ENCODE peak calls at places on chromosome 7, in seven cellular contexts. F is right lobe of liver, C is transverse colon, M is fibroblast of villous mesenchyme, A is HL-60, J is HCT116, V is PC-3. Z is an unnamed sample.

GRCh38 chr7:246451-246850 is 43.5 kb upstream of the FOXL3 start:
- DNase-seq in M (no peak), J (no peak), F (no peak), V (no peak), C (no peak), A (no peak), Z (no peak)

GRCh38 chr7:122902751-122903495 is 16.7 kb upstream of the CADPS2 start:
- DNase-seq in F (no peak), C (no peak), J (no peak), M (no peak), V (peak), A (no peak), Z (no peak)

GRCh38 chr7:87110778-87111177 is 41.5 kb upstream of the DMTF1 start:
- DNase-seq in A (no peak), F (no peak), M (peak), J (no peak), V (peak), C (no peak), Z (peak)

GRCh38 chr7:158825628-158826289 is 3.5 kb downstream of the ESYT2 start:
- DNase-seq in M (no peak), J (no peak), A (no peak), F (no peak), C (no peak), V (no peak), Z (no peak)

GRCh38 chr7:73715648-73716317 is 3.7 kb downstream of the STX1A start:
- DNase-seq in F (no peak), M (peak), A (peak), C (peak), V (peak), J (peak), Z (peak)

GRCh38 chr7:214410-215212 is 22.2 kb downstream of the FAM20C start:
- DNase-seq in C (no peak), A (no peak), M (peak), F (peak), V (peak), J (peak), Z (peak)

GRCh38 chr7:40761757-40762342 is 627.0 kb downstream of the SUGCT start:
- DNase-seq in M (no peak), A (no peak), V (no peak), C (no peak), F (no peak), J (no peak), Z (peak)

GRCh38 chr7:131103997-131104396 is 223.7 kb upstream of the MKLN1 start:
- DNase-seq in F (no peak), V (peak), A (peak), C (no peak), M (peak), J (no peak), Z (peak)

GRCh38 chr7:141073641-141074161 is at the start of gene TMEM178B:
- DNase-seq in J (no peak), C (no peak), F (no peak), A (no peak), M (no peak), V (peak), Z (no peak)

GRCh38 chr7:106054971-106055370 is 57.1 kb downstream of the SYPL1 start:
- DNase-seq in V (no peak), C (no peak), F (no peak), A (no peak), M (no peak), J (no peak), Z (no peak)

GRCh38 chr7:47549916-47550315 is 32.0 kb downstream of the TNS3 start:
- DNase-seq in A (no peak), M (no peak), C (no peak), J (no peak), V (no peak), F (no peak), Z (no peak)

GRCh38 chr7:4068286-4068685 is 613.8 kb upstream of the FOXK1 start:
- DNase-seq in A (no peak), J (no peak), V (no peak), C (no peak), F (no peak), M (no peak), Z (no peak)

GRCh38 chr7:81780914-81781693 is 11.3 kb upstream of the HGF start:
- DNase-seq in A (peak), M (peak), C (no peak), J (no peak), F (no peak), V (no peak), Z (no peak)

GRCh38 chr7:28054531-28055160 is 125.9 kb downstream of the JAZF1 start:
- DNase-seq in M (peak), F (no peak), A (no peak), J (no peak), V (no peak), C (no peak), Z (no peak)

GRCh38 chr7:64603271-64603670 is 40.4 kb upstream of the ZNF680 start:
- DNase-seq in C (no peak), F (no peak), M (no peak), V (no peak), J (no peak), A (no peak), Z (no peak)

GRCh38 chr7:85685901-85686300 is 499.0 kb upstream of the SEMA3D start:
- DNase-seq in A (no peak), V (peak), M (no peak), C (no peak), J (no peak), F (no peak), Z (no peak)

GRCh38 chr7:129721139-129721538 is 109.6 kb downstream of the NRF1 start:
- DNase-seq in V (no peak), A (no peak), F (no peak), C (no peak), M (peak), J (no peak), Z (peak)

GRCh38 chr7:74657692-74658170 is at the start of gene GTF2I:
- DNase-seq in C (no peak), A (peak), J (no peak), F (peak), M (no peak), V (no peak), Z (no peak)

GRCh38 chr7:133052357-133052756 is 29.5 kb downstream of the CHCHD3 start:
- DNase-seq in A (no peak), V (no peak), C (no peak), F (no peak), J (no peak), M (no peak), Z (peak)

GRCh38 chr7:128215739-128216138 is 25.3 kb upstream of the LEP start:
- DNase-seq in M (peak), J (no peak), V (peak), A (no peak), F (no peak), C (no peak), Z (peak)

GRCh38 chr7:35576037-35576573 is 118.8 kb downstream of the HERPUD2 start:
- DNase-seq in V (no peak), C (no peak), A (no peak), M (no peak), F (peak), J (no peak), Z (no peak)

GRCh38 chr7:45689011-45689796 is 115.0 kb downstream of the ADCY1 start:
- DNase-seq in F (peak), C (no peak), M (peak), J (no peak), A (no peak), V (peak), Z (peak)

GRCh38 chr7:90788057-90788456 is 191.9 kb downstream of the CDK14 start:
- DNase-seq in C (no peak), F (no peak), V (no peak), J (no peak), A (no peak), M (no peak), Z (no peak)

GRCh38 chr7:132575336-132575986 is 809 bp downstream of the PLXNA4 start:
- DNase-seq in V (peak), J (no peak), A (no peak), F (peak), M (peak), C (peak), Z (peak)

GRCh38 chr7:51451751-51452465 is 135.3 kb upstream of the COBL start:
- DNase-seq in M (no peak), C (no peak), A (no peak), F (no peak), V (no peak), J (no peak), Z (no peak)

GRCh38 chr7:45626441-45627430 is 52.6 kb downstream of the ADCY1 start:
- DNase-seq in A (no peak), F (no peak), J (no peak), M (peak), C (no peak), V (no peak), Z (no peak)

GRCh38 chr7:130356760-130357611 is 12.4 kb downstream of the CPA5 start:
- DNase-seq in J (peak), C (peak), M (peak), A (peak), F (peak), V (peak), Z (peak)

GRCh38 chr7:194996-195829 is 2.8 kb downstream of the FAM20C start:
- DNase-seq in C (no peak), V (no peak), J (no peak), M (peak), A (no peak), F (no peak), Z (peak)

GRCh38 chr7:2873686-2874551 is 29.8 kb upstream of the GNA12 start:
- DNase-seq in F (no peak), C (no peak), A (no peak), M (peak), V (peak), J (peak), Z (peak)

GRCh38 chr7:132435016-132435990 is 141.0 kb downstream of the PLXNA4 start:
- DNase-seq in J (no peak), V (no peak), A (no peak), F (no peak), M (no peak), C (no peak), Z (peak)

GRCh38 chr7:132771301-132771730 is 195.0 kb upstream of the PLXNA4 start:
- DNase-seq in F (no peak), M (peak), V (no peak), J (no peak), C (no peak), A (no peak), Z (no peak)

GRCh38 chr7:116588641-116589594 is 64.1 kb downstream of the CAV1 start:
- DNase-seq in J (peak), C (no peak), M (peak), V (peak), F (no peak), A (no peak), Z (peak)

GRCh38 chr7:78712111-78712510 is 741.4 kb downstream of the MAGI2 start:
- DNase-seq in M (no peak), V (no peak), C (no peak), F (no peak), A (no peak), J (no peak), Z (no peak)

GRCh38 chr7:34596887-34597286 is 61.1 kb upstream of the NPSR1 start:
- DNase-seq in F (no peak), A (no peak), M (no peak), J (peak), C (no peak), V (peak), Z (peak)

GRCh38 chr7:116182023-116182422 is 28.3 kb upstream of the TES start:
- DNase-seq in A (no peak), C (no peak), J (no peak), V (no peak), F (no peak), M (no peak), Z (no peak)

GRCh38 chr7:40873248-40873647 is 738.4 kb downstream of the SUGCT start:
- DNase-seq in F (no peak), V (no peak), M (no peak), C (no peak), A (no peak), J (no peak), Z (no peak)

GRCh38 chr7:72453436-72453835 is 41.3 kb upstream of the CALN1 start:
- DNase-seq in C (no peak), M (no peak), V (no peak), A (no peak), F (no peak), J (no peak), Z (no peak)

GRCh38 chr7:19119901-19120486 is 2.6 kb upstream of the TWIST1 start:
- DNase-seq in F (no peak), A (no peak), M (no peak), V (no peak), C (no peak), J (no peak), Z (no peak)

DNA sequence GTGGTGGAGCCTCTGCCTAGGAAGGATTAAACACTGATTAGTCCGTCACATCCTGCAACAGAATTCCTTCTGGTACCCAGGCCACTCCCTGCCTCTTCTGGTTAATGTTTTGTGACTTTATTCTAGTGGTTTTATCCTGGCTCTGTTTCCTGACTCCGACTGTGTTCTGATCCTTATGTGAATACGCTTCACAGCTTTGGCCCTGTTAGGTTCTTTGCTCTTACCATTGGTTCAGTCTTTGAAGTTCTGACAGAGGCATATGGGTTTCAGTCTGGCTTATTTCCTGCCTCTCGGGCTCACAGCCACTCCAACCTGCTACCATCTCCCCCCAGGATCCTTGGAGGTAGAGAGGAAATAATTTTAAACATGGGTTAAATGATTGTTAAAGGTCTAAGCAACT is 23.2 kb upstream of the FGL2 start:
- DNase-seq in M (no peak), J (no peak), C (no peak), F (no peak), A (no peak), V (no peak), Z (no peak)
- H3K4me3 ChIP-seq in M (no peak), J (no peak), C (no peak), F (no peak), A (no peak), V (no peak), Z (no peak)

GRCh38 chr7:98879198-98879988 is 1.1 kb downstream of the TRRAP start:
- DNase-seq in F (peak), C (peak), A (peak), V (peak), J (peak), M (peak), Z (no peak)
- TF ChIP-seq CTCF in F (no peak), C (peak), A (peak), V (peak), J (peak), M (peak), Z (no peak)

GRCh38 chr7:12637819-12638592 is 49.4 kb upstream of the ARL4A start:
- DNase-seq in F (no peak), J (no peak), C (no peak), M (no peak), A (no peak), V (no peak), Z (no peak)

GRCh38 chr7:12638851-12639467 is 48.5 kb upstream of the ARL4A start:
- DNase-seq in F (no peak), V (peak), M (peak), A (peak), J (peak), C (no peak), Z (peak)

GRCh38 chr7:12637328-12637727 is 50.1 kb upstream of the ARL4A start:
- DNase-seq in J (no peak), A (no peak), F (no peak), M (no peak), C (no peak), V (no peak), Z (no peak)

GRCh38 chr7:12633589-12633988 is 53.8 kb upstream of the ARL4A start:
- DNase-seq in F (no peak), C (no peak), V (no peak), A (no peak), M (no peak), J (no peak), Z (no peak)

GRCh38 chr7:12635830-12636229 is 51.6 kb upstream of the ARL4A start:
- DNase-seq in F (no peak), M (peak), J (no peak), C (peak), V (no peak), A (no peak), Z (no peak)
- H3K4me3 ChIP-seq in F (no peak), M (peak), J (no peak), C (no peak), V (no peak), A (no peak), Z (no peak)

DNA sequence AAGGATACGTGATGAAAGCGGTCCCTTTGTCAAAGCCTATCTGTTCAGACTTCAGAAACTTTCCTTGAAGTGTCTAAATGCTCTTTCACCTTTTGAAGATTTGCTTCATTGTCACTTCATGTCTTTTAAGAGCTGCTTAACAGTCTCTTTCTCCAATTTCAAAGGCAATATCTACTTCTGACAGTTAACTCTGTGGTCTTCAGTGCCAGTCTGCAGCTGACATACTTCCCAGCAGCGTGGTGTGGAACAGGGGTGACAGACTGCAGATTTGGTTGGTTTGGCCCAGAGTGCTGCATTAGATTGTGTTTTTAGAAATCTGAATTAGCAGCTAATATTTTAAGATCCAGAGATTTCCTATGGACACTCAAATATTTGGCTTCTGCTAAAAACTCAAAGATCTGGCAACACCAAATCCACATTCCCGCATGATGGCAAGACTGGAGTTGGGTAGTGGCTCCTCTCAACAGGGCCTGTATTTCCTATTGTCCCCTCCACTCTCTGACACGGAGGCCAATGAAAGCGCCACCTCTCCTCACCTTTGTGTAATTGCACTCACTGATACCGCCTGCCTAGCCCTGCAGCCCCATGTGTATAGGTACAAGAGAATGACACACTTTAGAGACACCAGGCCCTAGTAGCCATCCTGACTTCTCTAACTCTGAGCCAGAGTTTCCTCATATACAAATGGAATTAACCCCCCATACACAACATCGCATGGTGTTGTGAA is 11.5 kb downstream of the SCRN1 start:
- DNase-seq in A (no peak), V (peak), M (no peak), J (peak), C (no peak), F (no peak), Z (no peak)
- TF ChIP-seq CTCF in A (no peak), V (peak), M (no peak), J (peak), C (no peak), F (no peak), Z (no peak)

GRCh38 chr7:151057737-151057988 is at the start of gene CDK5:
- DNase-seq in C (no peak), J (no peak), M (no peak), V (no peak), F (no peak), A (no peak), Z (no peak)

GRCh38 chr7:151058766-151059361 is 525 bp upstream of the SLC4A2 start:
- DNase-seq in V (peak), F (no peak), J (no peak), C (no peak), M (peak), A (no peak), Z (no peak)

GRCh38 chr7:151059362-151060112 is at the start of gene SLC4A2:
- DNase-seq in A (peak), C (peak), F (peak), J (no peak), M (peak), V (peak), Z (peak)

GRCh38 chr7:151057038-151057736 is 510 bp downstream of the CDK5 start:
- DNase-seq in J (no peak), F (no peak), V (no peak), C (no peak), M (no peak), A (no peak), Z (no peak)

GRCh38 chr7:151057989-151058765 is 480 bp upstream of the CDK5 start:
- DNase-seq in C (peak), A (peak), V (peak), M (peak), F (peak), J (peak), Z (peak)
- H3K4me3 ChIP-seq in C (peak), A (peak), V (peak), M (peak), F (peak), J (peak), Z (peak)

DNA sequence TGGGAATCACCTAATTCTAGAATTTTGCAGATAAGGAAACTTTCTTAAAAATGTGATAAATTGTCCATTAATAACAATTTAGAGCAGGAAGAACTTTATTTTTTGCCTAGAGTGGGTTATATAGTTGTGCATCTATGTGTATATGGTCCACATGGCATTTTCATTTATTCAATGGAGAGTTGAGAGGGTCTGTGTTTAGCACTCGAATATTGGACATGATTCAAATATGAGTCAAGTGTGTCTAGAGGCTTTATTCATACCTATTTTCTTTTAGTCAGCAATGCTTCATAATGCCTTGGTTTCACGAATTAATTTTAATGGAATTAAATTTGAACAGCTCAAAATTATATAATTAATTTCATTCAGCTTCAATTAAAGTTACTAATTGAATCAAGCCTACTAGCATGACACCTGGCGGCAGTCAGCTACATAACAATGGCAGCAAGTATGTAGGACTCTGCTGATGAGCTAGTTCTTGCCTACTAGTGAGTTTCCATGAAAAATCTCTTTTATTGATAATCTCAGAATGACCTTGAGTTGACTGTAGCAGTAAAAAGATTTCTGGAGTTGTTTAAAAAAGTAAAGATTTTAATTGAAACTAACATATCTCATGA is 17.7 kb downstream of the MDFIC start:
- DNase-seq in V (peak), A (no peak), F (no peak), J (no peak), C (no peak), M (no peak), Z (no peak)
- TF ChIP-seq CTCF in V (no peak), A (no peak), F (no peak), J (no peak), C (no peak), M (no peak), Z (no peak)

DNA sequence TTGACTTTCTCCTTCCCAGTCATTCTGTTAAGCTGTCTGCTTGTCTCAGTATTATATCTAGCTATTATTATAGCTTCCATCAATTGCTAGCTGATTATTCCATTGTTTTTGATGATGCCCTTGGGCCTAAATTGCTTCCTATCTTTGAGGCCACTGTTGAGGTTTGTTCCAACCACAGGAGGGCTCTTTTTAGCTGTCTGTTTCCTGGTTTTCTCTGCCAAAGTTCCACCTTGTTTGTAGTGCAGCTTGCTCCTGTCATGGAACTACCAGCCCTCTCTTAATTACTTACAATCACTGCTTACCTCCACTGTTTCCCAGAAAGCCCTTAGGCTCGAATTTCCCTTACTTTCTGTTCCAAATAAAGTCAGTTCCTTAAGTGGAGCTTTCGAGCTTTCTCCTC is 118.7 kb upstream of the SEC61G start:
- DNase-seq in A (no peak), C (no peak), F (no peak), J (peak), V (peak), M (peak), Z (peak)
- H3K4me3 ChIP-seq in A (no peak), C (no peak), F (no peak), J (no peak), V (no peak), M (no peak), Z (no peak)

Z was measured in cardiac fibroblast.